ENCODE peak calls at places on chromosome 5, in five cellular contexts. S, X, R, P and Q are unnamed samples.

GRCh38 chr5:14417232-14417730 is 164.3 kb upstream of the OTULINL start:
- DNase-seq in P (no peak), S (no peak), R (peak), X (no peak), Q (no peak)

GRCh38 chr5:139459451-139459934 is 3.0 kb downstream of the ECSCR start:
- DNase-seq in X (no peak), S (no peak), R (peak), P (no peak), Q (no peak)

GRCh38 chr5:93953442-93953841 is 212.0 kb upstream of the POU5F2 start:
- DNase-seq in P (no peak), S (no peak), X (no peak), R (no peak), Q (no peak)

GRCh38 chr5:142426676-142427364 is 102.0 kb upstream of the SPRY4 start:
- DNase-seq in R (peak), S (no peak), X (no peak), P (no peak), Q (no peak)

GRCh38 chr5:43150748-43151147 is 30.0 kb downstream of the ZNF131 start:
- DNase-seq in P (no peak), R (no peak), X (no peak), S (no peak), Q (no peak)

GRCh38 chr5:140311011-140311467 is 8.1 kb upstream of the PFDN1 start:
- DNase-seq in R (no peak), S (no peak), X (peak), P (peak), Q (no peak)

GRCh38 chr5:160390787-160391696 is 8.8 kb downstream of the FAM200C start:
- DNase-seq in S (no peak), R (no peak), X (no peak), P (peak), Q (peak)

GRCh38 chr5:142783601-142784291 is 13.6 kb downstream of the ARHGAP26 start:
- DNase-seq in R (peak), S (no peak), X (peak), P (no peak), Q (peak)

GRCh38 chr5:179196420-179197079 is 136.4 kb downstream of the ZNF354C start:
- DNase-seq in X (no peak), P (no peak), R (no peak), S (peak), Q (no peak)

GRCh38 chr5:66967102-66967501 is 229.5 kb downstream of the CD180 start:
- DNase-seq in S (no peak), R (no peak), P (no peak), X (no peak), Q (no peak)

GRCh38 chr5:108557686-108558085 is 175.8 kb upstream of the FBXL17 start:
- DNase-seq in R (no peak), P (no peak), X (no peak), S (no peak), Q (no peak)

GRCh38 chr5:16741007-16741406 is 124.2 kb upstream of the RETREG1 start:
- DNase-seq in R (no peak), S (no peak), X (peak), P (no peak), Q (no peak)

GRCh38 chr5:19125956-19126713 is 861.9 kb downstream of the CDH18 start:
- DNase-seq in S (no peak), R (no peak), P (no peak), X (peak), Q (no peak)

GRCh38 chr5:176881816-176882565 is 17.2 kb downstream of the HK3 start:
- DNase-seq in X (no peak), P (no peak), R (no peak), S (peak), Q (no peak)

GRCh38 chr5:133998807-133999206 is 6.0 kb downstream of the VDAC1 start:
- DNase-seq in R (no peak), S (no peak), P (no peak), X (no peak), Q (no peak)

GRCh38 chr5:160272889-160273288 is 39.5 kb downstream of the CCNJL start:
- DNase-seq in P (no peak), S (no peak), X (no peak), R (no peak), Q (no peak)

GRCh38 chr5:125377151-125377550 is 630.7 kb upstream of the ZNF608 start:
- DNase-seq in S (no peak), R (no peak), X (no peak), P (no peak), Q (no peak)

GRCh38 chr5:39702928-39703327 is 278.1 kb upstream of the DAB2 start:
- DNase-seq in P (no peak), S (no peak), X (no peak), R (no peak), Q (no peak)

GRCh38 chr5:124515494-124516222 is 230.8 kb downstream of the ZNF608 start:
- DNase-seq in R (no peak), S (no peak), X (no peak), P (no peak), Q (no peak)

GRCh38 chr5:163440954-163441353 is 3.6 kb downstream of the CCNG1 start:
- DNase-seq in S (no peak), P (no peak), X (no peak), R (no peak), Q (no peak)

GRCh38 chr5:120682851-120683250 is 218.8 kb downstream of the PRR16 start:
- DNase-seq in R (no peak), X (no peak), P (no peak), S (no peak), Q (no peak)

GRCh38 chr5:34822921-34823715 is 15.8 kb upstream of the TTC23L start:
- DNase-seq in P (no peak), R (no peak), X (no peak), S (no peak), Q (no peak)

GRCh38 chr5:139758510-139759036 is 37.0 kb upstream of the PSD2 start:
- DNase-seq in X (no peak), R (peak), S (no peak), P (no peak), Q (no peak)

GRCh38 chr5:59116231-59116900 is 533.5 kb downstream of the RAB3C start:
- DNase-seq in X (peak), P (peak), R (no peak), S (no peak), Q (no peak)
- H3K27ac ChIP-seq in X (peak), P (peak), R (no peak), S (no peak), Q (no peak)

DNA sequence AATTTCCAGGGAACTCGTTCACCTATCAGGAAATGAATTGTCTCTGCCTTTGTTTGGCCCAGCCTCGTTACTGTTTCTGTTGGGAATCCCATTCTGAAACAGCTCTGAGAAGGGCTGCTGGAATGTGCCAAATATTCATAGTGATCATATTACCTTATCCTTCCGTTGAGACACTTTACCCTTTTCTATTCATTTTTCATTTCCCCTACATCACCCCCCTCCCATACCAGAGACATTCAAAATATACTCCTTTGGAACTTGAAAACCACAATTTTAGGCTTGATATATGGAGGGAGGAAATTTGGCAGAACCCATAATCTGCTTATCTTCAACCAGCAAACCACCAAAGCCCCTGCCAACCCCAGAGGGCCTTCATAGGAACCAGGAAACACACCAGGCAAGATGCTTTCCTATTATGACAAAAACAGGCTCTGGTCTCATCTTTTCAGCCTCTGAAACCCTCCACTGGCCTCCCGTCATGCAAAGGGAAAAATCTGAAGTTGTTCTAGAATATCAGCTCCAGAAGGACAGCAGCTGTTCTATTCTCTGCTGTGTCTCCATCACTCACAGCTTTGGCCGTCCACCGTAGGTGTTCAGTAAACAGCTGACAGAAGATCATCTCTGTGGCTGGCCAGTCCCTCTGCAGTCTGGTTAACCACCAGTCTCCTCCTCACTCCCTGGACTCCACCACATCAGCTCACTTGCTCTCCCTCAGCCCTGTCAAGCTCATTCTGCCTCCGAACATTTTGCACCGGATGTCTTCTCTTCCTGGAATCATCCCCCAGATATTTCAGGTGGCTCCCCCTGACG is 217.2 kb upstream of the WWC1 start:
- DNase-seq in X (no peak), P (no peak), S (no peak), R (no peak), Q (no peak)
- H3K27ac ChIP-seq in X (no peak), P (no peak), S (no peak), R (no peak), Q (no peak)

GRCh38 chr5:81785311-81785710 is 34.4 kb upstream of the SSBP2 start:
- DNase-seq in R (no peak), P (no peak), S (no peak), X (no peak), Q (no peak)

GRCh38 chr5:81786509-81786908 is 35.6 kb upstream of the SSBP2 start:
- DNase-seq in R (no peak), P (no peak), S (no peak), X (peak), Q (no peak)

GRCh38 chr5:81787843-81788242 is 36.9 kb upstream of the SSBP2 start:
- DNase-seq in R (peak), P (peak), S (no peak), X (peak), Q (no peak)

GRCh38 chr5:81788271-81788670 is 37.4 kb upstream of the SSBP2 start:
- DNase-seq in S (no peak), R (no peak), P (no peak), X (no peak), Q (no peak)

GRCh38 chr5:81789033-81789432 is 38.1 kb upstream of the SSBP2 start:
- DNase-seq in X (peak), R (no peak), S (no peak), P (no peak), Q (no peak)
- H3K27ac ChIP-seq in X (no peak), R (no peak), S (no peak), P (no peak), Q (no peak)

GRCh38 chr5:31937226-31937625 is 236.9 kb downstream of the GOLPH3 start:
- DNase-seq in R (no peak), S (no peak), X (peak), P (no peak), Q (no peak)

GRCh38 chr5:31935702-31936347 is 238.3 kb downstream of the GOLPH3 start:
- DNase-seq in R (no peak), P (no peak), X (no peak), S (peak), Q (no peak)

GRCh38 chr5:31936699-31937098 is 237.4 kb downstream of the GOLPH3 start:
- DNase-seq in R (no peak), X (no peak), P (no peak), S (no peak), Q (no peak)

GRCh38 chr5:31939151-31939550 is 235.0 kb downstream of the GOLPH3 start:
- DNase-seq in R (no peak), X (peak), S (no peak), P (no peak), Q (no peak)

DNA sequence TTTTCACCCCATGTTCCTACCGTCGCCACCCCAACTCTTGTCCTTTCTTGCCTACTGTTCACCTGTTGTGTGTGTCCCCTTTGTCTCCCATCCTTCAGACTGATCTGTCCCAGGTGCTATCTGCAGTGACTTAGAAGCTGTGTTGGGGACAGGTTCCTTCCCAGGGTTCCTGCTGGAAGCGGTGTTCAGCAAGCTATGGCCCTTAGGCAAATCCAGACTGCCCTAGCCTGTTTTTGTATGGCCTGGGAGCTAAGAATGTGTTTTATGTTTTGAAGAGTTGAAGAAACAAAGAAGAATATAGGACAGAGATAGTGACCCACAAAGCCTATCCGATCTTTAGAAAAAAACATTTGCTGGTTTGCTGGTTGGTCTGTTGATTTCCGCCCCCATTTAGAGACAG is 236.4 kb downstream of the GOLPH3 start:
- DNase-seq in R (no peak), S (no peak), P (no peak), X (no peak), Q (no peak)
- H3K27ac ChIP-seq in R (no peak), S (peak), P (no peak), X (no peak), Q (no peak)

DNA sequence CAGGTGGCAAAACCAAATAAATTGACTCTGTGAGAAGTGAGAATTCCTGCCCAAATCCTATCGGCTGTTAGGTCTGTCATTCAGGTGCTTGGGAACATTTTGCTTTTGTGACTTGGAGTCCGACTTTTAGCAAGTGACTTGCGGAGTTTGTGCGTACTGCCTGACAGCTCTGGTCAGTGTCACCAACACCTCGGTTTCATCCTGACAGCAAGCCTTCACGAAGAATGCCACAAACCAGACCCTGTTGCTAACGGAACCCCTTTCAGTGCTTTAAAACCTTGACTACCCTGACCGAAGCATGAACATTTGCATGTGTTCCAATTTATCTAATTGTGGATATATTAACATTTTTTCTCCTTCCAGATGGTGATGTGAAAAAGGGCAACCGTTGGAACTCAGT is 26.5 kb downstream of the LIX1 start:
- DNase-seq in X (no peak), P (no peak), R (no peak), S (no peak), Q (no peak)
- H3K27ac ChIP-seq in X (no peak), P (no peak), R (no peak), S (no peak), Q (no peak)

DNA sequence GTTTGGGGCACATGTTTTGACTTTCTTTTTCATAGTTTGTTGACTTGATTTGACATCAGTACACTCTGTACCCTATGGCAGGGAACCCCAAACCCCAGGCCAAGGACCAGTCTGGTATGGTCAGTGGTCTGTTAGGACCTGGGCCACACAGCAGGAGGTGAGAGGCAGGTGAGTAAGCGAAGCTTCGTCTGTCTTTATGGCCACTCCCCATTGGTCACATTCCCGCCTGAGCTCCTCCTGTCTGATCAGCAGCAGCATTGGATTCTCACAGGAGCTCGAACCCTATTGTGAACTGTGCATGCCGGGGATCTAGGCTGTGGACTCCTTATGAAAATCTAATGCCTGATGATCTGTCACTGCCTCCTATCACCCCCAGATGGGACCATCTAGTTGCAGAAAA is 88.0 kb downstream of the TENT4A start:
- DNase-seq in P (no peak), R (no peak), X (no peak), S (no peak), Q (no peak)
- H3K27ac ChIP-seq in P (no peak), R (no peak), X (no peak), S (no peak), Q (no peak)

GRCh38 chr5:77192444-77193050 is 17.9 kb upstream of the PDE8B start:
- DNase-seq in R (no peak), X (no peak), P (no peak), S (no peak), Q (no peak)
- H3K27ac ChIP-seq in R (no peak), X (no peak), P (no peak), S (no peak), Q (no peak)

GRCh38 chr5:112960316-112960715 is 16.3 kb upstream of the DCP2 start:
- DNase-seq in S (no peak), R (no peak), P (no peak), X (no peak), Q (no peak)

GRCh38 chr5:112958774-112959088 is 17.9 kb upstream of the DCP2 start:
- DNase-seq in P (no peak), X (no peak), S (no peak), R (no peak), Q (no peak)

GRCh38 chr5:112957409-112957808 is 19.2 kb upstream of the DCP2 start:
- DNase-seq in S (no peak), R (no peak), P (no peak), X (no peak), Q (no peak)

GRCh38 chr5:112956606-112957005 is 20.0 kb upstream of the DCP2 start:
- DNase-seq in X (no peak), P (no peak), R (no peak), S (no peak), Q (no peak)

GRCh38 chr5:112957970-112958773 is 18.4 kb upstream of the DCP2 start:
- DNase-seq in P (peak), S (peak), X (peak), R (no peak), Q (no peak)
- H3K27ac ChIP-seq in P (peak), S (no peak), X (no peak), R (no peak), Q (no peak)